ENCODE peak calls at places on chromosomes 16 and 17, in five cellular contexts. One of them, this sample, is unnamed.
A peak's percentile ranks its signal among the peaks of the same experiment; 100 is the strongest.

GRCh38 chr16:55728797-55729196 is 73.0 kb downstream of the SLC6A2 start:
- DNase-seq in GM23338: no peak
- DNase-seq in fibroblast of pulmonary artery: no peak
- DNase-seq in astrocyte of the spinal cord: no peak
- DNase-seq in neural crest cell: no peak
- DNase-seq in this sample: no peak

GRCh38 chr16:78490431-78490830 is 391.0 kb downstream of the WWOX start:
- DNase-seq in astrocyte of the spinal cord: no peak
- DNase-seq in GM23338: no peak
- DNase-seq in neural crest cell: no peak
- DNase-seq in fibroblast of pulmonary artery: no peak
- DNase-seq in this sample: no peak

GRCh38 chr17:61490540-61490975 is 38.3 kb downstream of the TBX4 start:
- DNase-seq in fibroblast of pulmonary artery: peak; percentile 65
- DNase-seq in astrocyte of the spinal cord: peak; percentile 24
- DNase-seq in neural crest cell: no peak
- DNase-seq in GM23338: no peak
- DNase-seq in this sample: no peak

GRCh38 chr16:78252757-78253156 is 153.3 kb downstream of the WWOX start:
- DNase-seq in astrocyte of the spinal cord: no peak
- DNase-seq in fibroblast of pulmonary artery: no peak
- DNase-seq in neural crest cell: no peak
- DNase-seq in GM23338: no peak
- DNase-seq in this sample: no peak

GRCh38 chr17:43983515-43984411 is 20.7 kb upstream of the NAGS start:
- DNase-seq in GM23338: peak; percentile 80
- DNase-seq in astrocyte of the spinal cord: no peak
- DNase-seq in fibroblast of pulmonary artery: no peak
- DNase-seq in neural crest cell: peak; percentile 26
- DNase-seq in this sample: no peak

GRCh38 chr17:80260791-80261158 is at the start of gene RNF213:
- DNase-seq in GM23338: peak; percentile 64
- DNase-seq in neural crest cell: peak; percentile 40
- DNase-seq in fibroblast of pulmonary artery: peak; percentile 16
- DNase-seq in astrocyte of the spinal cord: peak; percentile 27
- DNase-seq in this sample: peak; percentile 67

GRCh38 chr17:52306314-52306713 is 147.8 kb upstream of the CA10 start:
- DNase-seq in astrocyte of the spinal cord: no peak
- DNase-seq in GM23338: no peak
- DNase-seq in neural crest cell: no peak
- DNase-seq in fibroblast of pulmonary artery: no peak
- DNase-seq in this sample: no peak

GRCh38 chr17:73283841-73284282 is 22.2 kb upstream of the CPSF4L start:
- DNase-seq in astrocyte of the spinal cord: no peak
- DNase-seq in fibroblast of pulmonary artery: no peak
- DNase-seq in neural crest cell: peak; percentile 56
- DNase-seq in GM23338: peak; percentile 88
- DNase-seq in this sample: no peak

GRCh38 chr17:79803997-79804855 is 7.3 kb upstream of the CBX8 start:
- DNase-seq in astrocyte of the spinal cord: no peak
- DNase-seq in GM23338: peak; percentile 86
- DNase-seq in neural crest cell: no peak
- DNase-seq in fibroblast of pulmonary artery: no peak
- DNase-seq in this sample: peak; percentile 65

GRCh38 chr17:7557825-7558543 is 566 bp upstream of the TNFSF13 start:
- DNase-seq in neural crest cell: no peak
- DNase-seq in fibroblast of pulmonary artery: peak; percentile 93
- DNase-seq in astrocyte of the spinal cord: peak; percentile 41
- DNase-seq in GM23338: peak; percentile 83
- DNase-seq in this sample: peak; percentile 60

GRCh38 chr16:11796227-11797165 is 562 bp downstream of the ZC3H7A start:
- DNase-seq in GM23338: peak; percentile 68
- DNase-seq in fibroblast of pulmonary artery: no peak
- DNase-seq in astrocyte of the spinal cord: peak; percentile 47
- DNase-seq in neural crest cell: peak; percentile 41
- DNase-seq in this sample: no peak

GRCh38 chr16:82651921-82652601 is 25.3 kb downstream of the CDH13 start:
- DNase-seq in GM23338: no peak
- DNase-seq in astrocyte of the spinal cord: no peak
- DNase-seq in neural crest cell: no peak
- DNase-seq in fibroblast of pulmonary artery: no peak
- DNase-seq in this sample: no peak

GRCh38 chr17:77455878-77456234 is 315.1 kb downstream of the SEC14L1 start:
- DNase-seq in neural crest cell: no peak
- DNase-seq in fibroblast of pulmonary artery: no peak
- DNase-seq in GM23338: no peak
- DNase-seq in astrocyte of the spinal cord: no peak
- DNase-seq in this sample: no peak

GRCh38 chr16:79348521-79349306 is 251.8 kb downstream of the MAF start:
- DNase-seq in GM23338: no peak
- DNase-seq in fibroblast of pulmonary artery: no peak
- DNase-seq in astrocyte of the spinal cord: no peak
- DNase-seq in neural crest cell: no peak
- DNase-seq in this sample: no peak

GRCh38 chr17:65559802-65560627 is 1.4 kb downstream of the AXIN2 start:
- DNase-seq in fibroblast of pulmonary artery: peak; percentile 31
- DNase-seq in astrocyte of the spinal cord: peak; percentile 34
- DNase-seq in neural crest cell: peak; percentile 62
- DNase-seq in GM23338: peak; percentile 71
- DNase-seq in this sample: peak; percentile 28

GRCh38 chr16:370980-371728 is 816 bp upstream of the MRPL28 start:
- DNase-seq in GM23338: peak; percentile 30
- DNase-seq in neural crest cell: no peak
- DNase-seq in fibroblast of pulmonary artery: no peak
- DNase-seq in astrocyte of the spinal cord: no peak
- DNase-seq in this sample: no peak

GRCh38 chr17:6361733-6362132 is 73.2 kb downstream of the AIPL1 start:
- DNase-seq in GM23338: peak; percentile 70
- DNase-seq in neural crest cell: no peak
- DNase-seq in astrocyte of the spinal cord: no peak
- DNase-seq in fibroblast of pulmonary artery: no peak
- DNase-seq in this sample: no peak

GRCh38 chr17:52495646-52496045 is 337.1 kb upstream of the CA10 start:
- DNase-seq in fibroblast of pulmonary artery: no peak
- DNase-seq in astrocyte of the spinal cord: no peak
- DNase-seq in GM23338: no peak
- DNase-seq in neural crest cell: no peak
- DNase-seq in this sample: no peak

GRCh38 chr16:85652431-85653221 is 36.1 kb downstream of the GINS2 start:
- DNase-seq in fibroblast of pulmonary artery: peak; percentile 33
- DNase-seq in GM23338: no peak
- DNase-seq in astrocyte of the spinal cord: peak; percentile 35
- DNase-seq in neural crest cell: peak; percentile 49
- DNase-seq in this sample: no peak

GRCh38 chr17:63082273-63082861 is 116.3 kb downstream of the TANC2 start:
- DNase-seq in astrocyte of the spinal cord: peak; percentile 59
- DNase-seq in fibroblast of pulmonary artery: peak; percentile 75
- DNase-seq in neural crest cell: no peak
- DNase-seq in GM23338: peak; percentile 44
- DNase-seq in this sample: no peak

GRCh38 chr16:73480381-73480780 is 432.5 kb upstream of the ZFHX3 start:
- DNase-seq in GM23338: peak; percentile 28
- DNase-seq in fibroblast of pulmonary artery: no peak
- DNase-seq in astrocyte of the spinal cord: no peak
- DNase-seq in neural crest cell: no peak
- DNase-seq in this sample: no peak

GRCh38 chr17:4833941-4834501 is 881 bp downstream of the MINK1 start:
- DNase-seq in neural crest cell: no peak
- DNase-seq in fibroblast of pulmonary artery: peak; percentile 53
- DNase-seq in astrocyte of the spinal cord: peak; percentile 16
- DNase-seq in GM23338: peak; percentile 43
- DNase-seq in this sample: no peak

GRCh38 chr17:47257651-47258339 is 4.2 kb downstream of the ITGB3 start:
- DNase-seq in astrocyte of the spinal cord: peak; percentile 80
- DNase-seq in fibroblast of pulmonary artery: peak; percentile 62
- DNase-seq in neural crest cell: no peak
- DNase-seq in GM23338: no peak
- DNase-seq in this sample: no peak

GRCh38 chr16:11203111-11203623 is 52.8 kb downstream of the SOCS1 start:
- DNase-seq in GM23338: no peak
- DNase-seq in astrocyte of the spinal cord: no peak
- DNase-seq in fibroblast of pulmonary artery: no peak
- DNase-seq in neural crest cell: no peak
- DNase-seq in this sample: no peak

GRCh38 chr17:1627219-1627986 is 1.2 kb downstream of the SLC43A2 start:
- DNase-seq in GM23338: peak; percentile 56
- DNase-seq in neural crest cell: no peak
- DNase-seq in astrocyte of the spinal cord: no peak
- DNase-seq in fibroblast of pulmonary artery: no peak
- DNase-seq in this sample: peak; percentile 46

GRCh38 chr17:39639566-39640458 is 2.9 kb downstream of the STARD3 start:
- DNase-seq in GM23338: no peak
- DNase-seq in neural crest cell: no peak
- DNase-seq in astrocyte of the spinal cord: no peak
- DNase-seq in fibroblast of pulmonary artery: no peak
- DNase-seq in this sample: no peak

GRCh38 chr17:35084987-35085386 is 21.5 kb upstream of the RFFL start:
- DNase-seq in neural crest cell: no peak
- DNase-seq in astrocyte of the spinal cord: peak; percentile 55
- DNase-seq in fibroblast of pulmonary artery: peak; percentile 25
- DNase-seq in GM23338: no peak
- DNase-seq in this sample: no peak

GRCh38 chr17:56756536-56756935 is 77.2 kb downstream of the C17orf67 start:
- DNase-seq in fibroblast of pulmonary artery: peak; percentile 42
- DNase-seq in GM23338: no peak
- DNase-seq in neural crest cell: no peak
- DNase-seq in astrocyte of the spinal cord: peak; percentile 92
- DNase-seq in this sample: no peak

GRCh38 chr17:81821603-81822311 is 11.3 kb downstream of the MCRIP1 start:
- DNase-seq in GM23338: peak; percentile 77
- DNase-seq in fibroblast of pulmonary artery: peak; percentile 48
- DNase-seq in neural crest cell: peak; percentile 38
- DNase-seq in astrocyte of the spinal cord: peak; percentile 34
- DNase-seq in this sample: no peak

GRCh38 chr16:86354641-86355040 is 155.7 kb upstream of the FOXF1 start:
- DNase-seq in GM23338: no peak
- DNase-seq in neural crest cell: no peak
- DNase-seq in astrocyte of the spinal cord: peak; percentile 81
- DNase-seq in fibroblast of pulmonary artery: peak; percentile 65
- DNase-seq in this sample: no peak

GRCh38 chr17:64103751-64104364 is 26.1 kb downstream of the ERN1 start:
- DNase-seq in GM23338: no peak
- DNase-seq in fibroblast of pulmonary artery: peak; percentile 70
- DNase-seq in neural crest cell: no peak
- DNase-seq in astrocyte of the spinal cord: no peak
- DNase-seq in this sample: no peak

GRCh38 chr17:64148699-64149098 is 18.8 kb upstream of the ERN1 start:
- DNase-seq in fibroblast of pulmonary artery: no peak
- DNase-seq in GM23338: peak; percentile 14
- DNase-seq in neural crest cell: no peak
- DNase-seq in astrocyte of the spinal cord: no peak
- DNase-seq in this sample: no peak

GRCh38 chr16:51149721-51150158 is 1.3 kb downstream of the SALL1 start:
- DNase-seq in GM23338: peak; percentile 36
- DNase-seq in neural crest cell: no peak
- DNase-seq in fibroblast of pulmonary artery: no peak
- DNase-seq in astrocyte of the spinal cord: no peak
- DNase-seq in this sample: no peak

GRCh38 chr16:53913082-53913870 is 209.3 kb downstream of the FTO start:
- DNase-seq in GM23338: no peak
- DNase-seq in astrocyte of the spinal cord: peak; percentile 89
- DNase-seq in fibroblast of pulmonary artery: peak; percentile 97
- DNase-seq in neural crest cell: no peak
- DNase-seq in this sample: no peak

GRCh38 chr16:63876096-63876495 is 1245.8 kb downstream of the CDH11 start:
- DNase-seq in astrocyte of the spinal cord: no peak
- DNase-seq in neural crest cell: no peak
- DNase-seq in GM23338: no peak
- DNase-seq in fibroblast of pulmonary artery: peak; percentile 59
- DNase-seq in this sample: no peak

GRCh38 chr17:42248351-42249179 is 27.6 kb downstream of the STAT5B start:
- DNase-seq in neural crest cell: peak; percentile 8
- DNase-seq in fibroblast of pulmonary artery: peak; percentile 98
- DNase-seq in GM23338: peak; percentile 32
- DNase-seq in astrocyte of the spinal cord: peak; percentile 82
- DNase-seq in this sample: peak; percentile 42
- TF ChIP-seq CTCF in neural crest cell: no peak
- TF ChIP-seq CTCF in fibroblast of pulmonary artery: no peak
- TF ChIP-seq CTCF in GM23338: no peak
- TF ChIP-seq CTCF in astrocyte of the spinal cord: no peak
- TF ChIP-seq CTCF in this sample: no peak

GRCh38 chr16:35386619-35387018 is 1927.2 kb downstream of the TP53TG3F start:
- DNase-seq in GM23338: no peak
- DNase-seq in astrocyte of the spinal cord: no peak
- DNase-seq in fibroblast of pulmonary artery: no peak
- DNase-seq in neural crest cell: no peak
- DNase-seq in this sample: no peak

GRCh38 chr16:35391328-35391727 is 1931.9 kb downstream of the TP53TG3F start:
- DNase-seq in fibroblast of pulmonary artery: peak; percentile 37
- DNase-seq in astrocyte of the spinal cord: peak; percentile 10
- DNase-seq in neural crest cell: no peak
- DNase-seq in GM23338: peak; percentile 32
- DNase-seq in this sample: no peak
- TF ChIP-seq CTCF in fibroblast of pulmonary artery: peak; percentile 50
- TF ChIP-seq CTCF in astrocyte of the spinal cord: peak; percentile 51
- TF ChIP-seq CTCF in neural crest cell: peak; percentile 54
- TF ChIP-seq CTCF in GM23338: peak; percentile 40
- TF ChIP-seq CTCF in this sample: no peak

GRCh38 chr17:49677134-49677932 is 564 bp downstream of the SPOP start:
- DNase-seq in GM23338: peak; percentile 95
- DNase-seq in astrocyte of the spinal cord: peak; percentile 93
- DNase-seq in neural crest cell: peak; percentile 98
- DNase-seq in fibroblast of pulmonary artery: peak; percentile 95
- DNase-seq in this sample: peak; percentile 94
- TF ChIP-seq CTCF in GM23338: no peak
- TF ChIP-seq CTCF in astrocyte of the spinal cord: no peak
- TF ChIP-seq CTCF in neural crest cell: no peak
- TF ChIP-seq CTCF in fibroblast of pulmonary artery: no peak
- TF ChIP-seq CTCF in this sample: no peak

DNA sequence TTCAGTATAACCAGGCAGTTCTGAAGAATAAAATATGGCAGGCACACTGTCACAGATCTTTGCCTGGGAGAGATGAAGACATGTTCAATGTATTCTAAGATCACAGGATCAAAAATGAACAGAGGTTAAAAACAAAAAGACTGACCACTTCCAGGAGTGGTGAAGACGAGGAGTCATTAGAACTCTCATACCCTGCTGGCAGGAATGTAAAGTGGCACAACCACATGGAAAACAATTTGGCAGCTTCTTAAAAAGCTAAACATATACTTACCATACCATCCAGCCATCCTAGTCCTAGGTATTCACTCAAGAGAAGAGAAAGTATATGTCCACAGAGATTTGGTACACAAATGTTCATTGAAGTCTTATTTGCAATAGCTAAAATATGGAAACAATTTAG is 406.3 kb downstream of the NPIPA8 start:
- DNase-seq in fibroblast of pulmonary artery: no peak
- DNase-seq in neural crest cell: no peak
- DNase-seq in astrocyte of the spinal cord: no peak
- DNase-seq in GM23338: peak; percentile 34
- DNase-seq in this sample: no peak
- TF ChIP-seq CTCF in fibroblast of pulmonary artery: no peak
- TF ChIP-seq CTCF in neural crest cell: peak; percentile 38
- TF ChIP-seq CTCF in astrocyte of the spinal cord: no peak
- TF ChIP-seq CTCF in GM23338: peak; percentile 26
- TF ChIP-seq CTCF in this sample: no peak

This sample was measured in activated B cell treated with CpG ODN at 0.5 μM for 24 hours.